ENCODE peak calls at places on chromosome 9, in four cellular contexts. T, D, G and H are unnamed samples.
A peak's percentile ranks its signal among the peaks of the same experiment; 100 is the strongest.

GRCh38 chr9:135320943-135321342 is 158.6 kb upstream of the PPP1R26 start:
- DNase-seq in T (no peak), D (no peak), G (no peak), H (no peak)

GRCh38 chr9:130701059-130702022 is 7.8 kb downstream of the EXOSC2 start:
- DNase-seq in T (no peak), D (peak; percentile 73), G (peak; percentile 70), H (peak; percentile 94)

GRCh38 chr9:116646661-116647514 is 40.2 kb upstream of the TRIM32 start:
- DNase-seq in T (no peak), D (peak; percentile 58), G (peak; percentile 7), H (peak; percentile 65)

GRCh38 chr9:131709741-131710499 is 30.0 kb downstream of the RAPGEF1 start:
- DNase-seq in T (no peak), D (peak; percentile 69), G (no peak), H (peak; percentile 31)

GRCh38 chr9:115717711-115718173 is 435.8 kb upstream of the PAPPA start:
- DNase-seq in T (no peak), D (peak; percentile 89), G (no peak), H (no peak)

GRCh38 chr9:36930941-36931340 is 103.1 kb downstream of the PAX5 start:
- DNase-seq in T (no peak), D (no peak), G (no peak), H (no peak)

GRCh38 chr9:127175764-127176163 is 53.3 kb upstream of the ANGPTL2 start:
- DNase-seq in T (no peak), D (no peak), G (no peak), H (no peak)

GRCh38 chr9:76987594-76988200 is 31.8 kb upstream of the FOXB2 start:
- DNase-seq in T (peak; percentile 38), D (peak; percentile 32), G (peak; percentile 22), H (peak; percentile 74)

GRCh38 chr9:69193685-69194032 is 19.6 kb downstream of the TJP2 start:
- DNase-seq in T (no peak), D (no peak), G (peak; percentile 53), H (peak; percentile 48)

GRCh38 chr9:76744336-76744735 is 19.9 kb upstream of the PCA3 start:
- DNase-seq in T (no peak), D (no peak), G (no peak), H (no peak)

GRCh38 chr9:90097237-90097636 is 492.4 kb downstream of the GADD45G start:
- DNase-seq in T (no peak), D (no peak), G (no peak), H (no peak)

GRCh38 chr9:124813041-124813440 is 36.1 kb downstream of the OLFML2A start:
- DNase-seq in T (no peak), D (no peak), G (no peak), H (no peak)

GRCh38 chr9:61674465-61674864 is 484.6 kb downstream of the SPATA31A7 start:
- DNase-seq in T (no peak), D (no peak), G (no peak), H (no peak)

GRCh38 chr9:37165644-37166043 is 45.3 kb downstream of the ZCCHC7 start:
- DNase-seq in T (no peak), D (no peak), G (no peak), H (no peak)

GRCh38 chr9:126397056-126397455 is 70.4 kb downstream of the MVB12B start:
- DNase-seq in T (no peak), D (no peak), G (peak; percentile 37), H (no peak)

GRCh38 chr9:89021154-89021803 is 30.0 kb downstream of the S1PR3 start:
- DNase-seq in T (no peak), D (peak; percentile 92), G (no peak), H (no peak)

GRCh38 chr9:38010918-38011704 is 57.9 kb downstream of the SHB start:
- DNase-seq in T (no peak), D (no peak), G (no peak), H (no peak)

GRCh38 chr9:130780865-130781504 is 54.1 kb upstream of the ABL1 start:
- DNase-seq in T (no peak), D (peak; percentile 92), G (no peak), H (no peak)

GRCh38 chr9:4769321-4770080 is 23.2 kb upstream of the RCL1 start:
- DNase-seq in T (no peak), D (peak; percentile 59), G (no peak), H (no peak)

GRCh38 chr9:130857864-130858730 is 23.0 kb downstream of the ABL1 start:
- DNase-seq in T (no peak), D (peak; percentile 98), G (no peak), H (no peak)

GRCh38 chr9:112103405-112103804 is 71.7 kb downstream of the SUSD1 start:
- DNase-seq in T (no peak), D (no peak), G (no peak), H (no peak)

GRCh38 chr9:112104401-112104800 is 70.7 kb downstream of the SUSD1 start:
- DNase-seq in T (no peak), D (no peak), G (no peak), H (no peak)

GRCh38 chr9:112110773-112111106 is 64.4 kb downstream of the SUSD1 start:
- DNase-seq in T (no peak), D (no peak), G (no peak), H (no peak)

GRCh38 chr9:112110094-112110772 is 64.9 kb downstream of the SUSD1 start:
- DNase-seq in T (no peak), D (no peak), G (no peak), H (no peak)

GRCh38 chr9:112104901-112105300 is 70.2 kb downstream of the SUSD1 start:
- DNase-seq in T (no peak), D (no peak), G (peak; percentile 62), H (no peak)
- H2AFZ ChIP-seq in T (no peak overlapping the region), D (no peak overlapping the region), G (no peak overlapping the region), H (no peak overlapping the region)

GRCh38 chr9:35042081-35042604 is 30.3 kb downstream of the VCP start:
- DNase-seq in T (no peak), D (no peak), G (no peak), H (no peak)
- H3K4me2 ChIP-seq in T (no peak overlapping the region), D (no peak overlapping the region), G (no peak overlapping the region), H (no peak overlapping the region)

GRCh38 chr9:16132513-16132912 is 579.7 kb downstream of the CCDC171 start:
- DNase-seq in T (no peak), D (peak; percentile 70), G (no peak), H (no peak)

GRCh38 chr9:16133556-16134227 is 580.8 kb downstream of the CCDC171 start:
- DNase-seq in T (no peak), D (peak; percentile 90), G (peak; percentile 39), H (peak; percentile 90)

GRCh38 chr9:16134351-16134750 is 581.5 kb downstream of the CCDC171 start:
- DNase-seq in T (no peak), D (no peak), G (no peak), H (no peak)

GRCh38 chr9:16131269-16131668 is 578.4 kb downstream of the CCDC171 start:
- DNase-seq in T (no peak), D (peak; percentile 61), G (no peak), H (peak; percentile 60)

GRCh38 chr9:16133032-16133431 is 580.2 kb downstream of the CCDC171 start:
- DNase-seq in T (no peak), D (no peak), G (no peak), H (no peak)
- H2AFZ ChIP-seq in T (peak overlapping the region; percentile 99), D (no peak overlapping the region), G (no peak overlapping the region), H (no peak overlapping the region)

DNA sequence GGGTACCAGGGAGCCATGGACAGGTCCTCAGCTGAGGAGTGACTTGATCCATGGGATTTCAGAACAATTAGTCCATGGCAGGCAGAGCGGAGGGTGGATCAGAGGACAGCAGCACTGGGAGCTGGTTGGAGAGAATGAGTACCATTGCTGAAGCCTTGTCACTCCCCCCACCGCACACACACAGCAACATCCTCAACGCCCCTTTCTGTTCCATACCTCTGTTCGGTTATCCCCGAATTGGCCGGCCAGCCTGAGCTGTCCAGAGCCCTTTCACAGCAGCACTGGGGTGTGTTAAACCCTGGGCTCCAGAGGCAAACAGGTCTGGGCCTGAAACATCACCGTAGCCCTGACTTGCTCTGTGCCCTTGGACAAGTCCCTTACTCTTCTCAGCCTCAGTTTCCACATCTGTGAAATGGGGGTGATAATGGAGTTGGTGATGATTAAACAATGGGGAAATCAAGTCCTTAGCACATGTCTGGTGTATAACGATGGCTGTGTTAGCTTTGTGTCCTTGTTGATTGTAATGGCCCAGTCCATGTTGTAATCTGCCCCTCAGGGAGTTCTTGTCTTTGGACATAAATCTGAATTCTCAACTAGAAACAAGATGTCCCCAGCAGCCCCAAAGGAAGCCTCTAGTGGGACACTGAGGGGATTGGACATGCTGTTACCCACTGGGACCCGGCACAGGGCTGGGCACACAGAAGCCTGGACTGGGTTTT is 16.9 kb downstream of the GSN start:
- DNase-seq in T (no peak), D (no peak), G (no peak), H (no peak)
- H3K4me2 ChIP-seq in T (no peak overlapping the region), D (no peak overlapping the region), G (no peak overlapping the region), H (no peak overlapping the region)

DNA sequence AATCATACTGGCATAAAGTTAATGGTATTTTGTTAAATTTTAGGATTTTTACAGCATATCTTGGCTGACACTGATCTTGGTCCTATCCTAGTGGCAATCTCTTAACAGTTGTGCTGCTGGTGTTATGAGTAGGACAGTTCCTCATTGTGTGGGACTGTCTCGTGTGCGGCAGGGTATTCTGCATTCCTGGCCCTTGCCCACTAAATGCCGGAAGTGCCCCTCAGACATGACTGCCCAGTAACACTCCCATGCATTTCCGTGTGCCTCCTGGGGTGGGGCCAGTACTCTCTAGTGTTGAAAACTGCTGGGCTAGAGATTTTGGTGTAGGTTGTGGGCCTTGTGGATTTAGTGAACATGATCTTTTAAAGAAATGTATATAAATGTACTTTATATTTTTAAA is 227.1 kb upstream of the DMRT1 start:
- DNase-seq in T (no peak), D (peak; percentile 24), G (no peak), H (no peak)
- H2AFZ ChIP-seq in T (no peak overlapping the region), D (peak overlapping the region; percentile 76), G (no peak overlapping the region), H (no peak overlapping the region)

GRCh38 chr9:95193480-95193879 is 124.0 kb downstream of the FANCC start:
- DNase-seq in T (no peak), D (no peak), G (no peak), H (no peak)

GRCh38 chr9:95202076-95202681 is 115.3 kb downstream of the FANCC start:
- DNase-seq in T (no peak), D (peak; percentile 21), G (no peak), H (no peak)

GRCh38 chr9:95201201-95201600 is 116.3 kb downstream of the FANCC start:
- DNase-seq in T (no peak), D (peak; percentile 43), G (no peak), H (no peak)

GRCh38 chr9:95193067-95193466 is 124.4 kb downstream of the FANCC start:
- DNase-seq in T (peak; percentile 13), D (no peak), G (no peak), H (peak; percentile 56)

GRCh38 chr9:95197692-95198271 is 119.7 kb downstream of the FANCC start:
- DNase-seq in T (no peak), D (peak; percentile 87), G (no peak), H (no peak)
- H3K4me2 ChIP-seq in T (no peak overlapping the region), D (no peak overlapping the region), G (no peak overlapping the region), H (no peak overlapping the region)

DNA sequence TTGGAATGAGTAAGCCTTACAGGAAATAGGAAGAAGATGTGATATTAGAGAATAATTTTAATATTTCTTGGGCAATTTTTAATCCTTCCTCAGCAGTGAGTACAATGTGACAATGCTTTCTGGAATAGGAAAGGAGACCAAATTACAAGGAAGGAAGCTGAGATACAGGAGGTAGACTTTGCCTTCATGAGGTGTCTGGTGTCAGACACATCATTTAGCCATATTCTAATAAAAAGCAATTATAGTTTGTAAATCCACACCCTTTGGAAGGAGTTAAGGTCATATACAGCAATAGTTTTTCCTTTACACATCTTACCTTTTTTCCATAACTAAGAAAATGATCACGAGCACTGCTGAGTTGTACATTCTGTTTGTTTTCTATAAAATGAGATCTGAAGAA is 390.4 kb downstream of the SH3GL2 start:
- DNase-seq in T (no peak), D (no peak), G (no peak), H (no peak)
- H2AFZ ChIP-seq in T (no peak overlapping the region), D (no peak overlapping the region), G (no peak overlapping the region), H (no peak overlapping the region)